ENCODE peak calls at places on chromosomes 2 and 18, in eight cellular contexts. T, V, I, N, B, O, X and P are unnamed samples.

GRCh38 chr2:163877316-163877715 is 141.5 kb upstream of the FIGN start:
- DNase-seq in T (no peak), V (no peak), I (peak), N (no peak), B (no peak), O (no peak), X (no peak), P (peak)

GRCh38 chr2:200479617-200480292 is 30.1 kb downstream of the KCTD18 start:
- DNase-seq in T (no peak), V (no peak), I (no peak), N (no peak), B (no peak), O (no peak), X (no peak), P (peak)

GRCh38 chr18:80132196-80132812 is 23.2 kb downstream of the ADNP2 start:
- DNase-seq in T (no peak), V (no peak), I (no peak), N (no peak), B (no peak), O (no peak), X (no peak), P (no peak)

GRCh38 chr2:62415019-62415431 is 91.0 kb downstream of the TMEM17 start:
- DNase-seq in T (no peak), V (no peak), I (no peak), N (no peak), B (no peak), O (no peak), X (peak), P (no peak)

GRCh38 chr2:9336209-9336533 is 87.2 kb downstream of the ITGB1BP1 start:
- DNase-seq in T (peak), V (no peak), I (peak), N (peak), B (no peak), O (peak), X (no peak), P (no peak)

GRCh38 chr2:201151127-201152074 is 31.5 kb upstream of the CASP10 start:
- DNase-seq in T (no peak), V (no peak), I (peak), N (no peak), B (peak), O (peak), X (peak), P (peak)

GRCh38 chr2:146323564-146323963 is 1521.3 kb upstream of the ACVR2A start:
- DNase-seq in T (no peak), V (no peak), I (no peak), N (no peak), B (no peak), O (no peak), X (no peak), P (no peak)

GRCh38 chr18:62242955-62243354 is 55.9 kb downstream of the RELCH start:
- DNase-seq in T (no peak), V (no peak), I (no peak), N (no peak), B (no peak), O (no peak), X (no peak), P (no peak)

GRCh38 chr2:177682006-177682405 is 289.4 kb downstream of the AGPS start:
- DNase-seq in T (no peak), V (no peak), I (no peak), N (no peak), B (no peak), O (no peak), X (no peak), P (no peak)

GRCh38 chr2:239893236-239893515 is 132.0 kb downstream of the NDUFA10 start:
- DNase-seq in T (no peak), V (peak), I (no peak), N (no peak), B (no peak), O (no peak), X (no peak), P (no peak)

GRCh38 chr18:59172664-59173249 is 33.1 kb downstream of the SEC11C start:
- DNase-seq in T (no peak), V (no peak), I (no peak), N (no peak), B (no peak), O (no peak), X (no peak), P (no peak)

GRCh38 chr2:74530239-74531161 is 767 bp downstream of the HTRA2 start:
- DNase-seq in T (peak), V (peak), I (peak), N (no peak), B (peak), O (no peak), X (peak), P (no peak)

GRCh38 chr18:7927119-7927518 is 360.0 kb downstream of the PTPRM start:
- DNase-seq in T (no peak), V (no peak), I (no peak), N (no peak), B (no peak), O (no peak), X (no peak), P (no peak)

GRCh38 chr2:178397002-178397605 is 53.9 kb downstream of the PRKRA start:
- DNase-seq in T (peak), V (peak), I (peak), N (no peak), B (peak), O (no peak), X (peak), P (no peak)

GRCh38 chr18:63890226-63890949 is 2.9 kb downstream of the SERPINB2 start:
- DNase-seq in T (no peak), V (no peak), I (no peak), N (no peak), B (no peak), O (no peak), X (no peak), P (no peak)

GRCh38 chr2:63642941-63643340 is 54.2 kb downstream of the MDH1 start:
- DNase-seq in T (no peak), V (no peak), I (no peak), N (no peak), B (no peak), O (no peak), X (no peak), P (no peak)

GRCh38 chr2:25418944-25419677 is 77.4 kb upstream of the DNMT3A start:
- DNase-seq in T (no peak), V (no peak), I (no peak), N (no peak), B (no peak), O (no peak), X (peak), P (no peak)

GRCh38 chr18:30618567-30618966 is 424.0 kb downstream of the DSC3 start:
- DNase-seq in T (no peak), V (no peak), I (no peak), N (no peak), B (no peak), O (no peak), X (no peak), P (no peak)

GRCh38 chr2:184596819-184597411 is 1.4 kb upstream of the ZNF804A start:
- DNase-seq in T (no peak), V (no peak), I (peak), N (no peak), B (no peak), O (no peak), X (peak), P (no peak)

GRCh38 chr2:196431957-196432356 is 207.6 kb upstream of the CCDC150 start:
- DNase-seq in T (no peak), V (no peak), I (peak), N (no peak), B (peak), O (no peak), X (no peak), P (no peak)

GRCh38 chr18:56235773-56236115 is 402.6 kb downstream of the TXNL1 start:
- DNase-seq in T (no peak), V (no peak), I (no peak), N (no peak), B (no peak), O (no peak), X (no peak), P (no peak)

GRCh38 chr2:75560022-75560767 is 544 bp downstream of the EVA1A start:
- DNase-seq in T (peak), V (no peak), I (peak), N (peak), B (peak), O (no peak), X (peak), P (no peak)

DNA sequence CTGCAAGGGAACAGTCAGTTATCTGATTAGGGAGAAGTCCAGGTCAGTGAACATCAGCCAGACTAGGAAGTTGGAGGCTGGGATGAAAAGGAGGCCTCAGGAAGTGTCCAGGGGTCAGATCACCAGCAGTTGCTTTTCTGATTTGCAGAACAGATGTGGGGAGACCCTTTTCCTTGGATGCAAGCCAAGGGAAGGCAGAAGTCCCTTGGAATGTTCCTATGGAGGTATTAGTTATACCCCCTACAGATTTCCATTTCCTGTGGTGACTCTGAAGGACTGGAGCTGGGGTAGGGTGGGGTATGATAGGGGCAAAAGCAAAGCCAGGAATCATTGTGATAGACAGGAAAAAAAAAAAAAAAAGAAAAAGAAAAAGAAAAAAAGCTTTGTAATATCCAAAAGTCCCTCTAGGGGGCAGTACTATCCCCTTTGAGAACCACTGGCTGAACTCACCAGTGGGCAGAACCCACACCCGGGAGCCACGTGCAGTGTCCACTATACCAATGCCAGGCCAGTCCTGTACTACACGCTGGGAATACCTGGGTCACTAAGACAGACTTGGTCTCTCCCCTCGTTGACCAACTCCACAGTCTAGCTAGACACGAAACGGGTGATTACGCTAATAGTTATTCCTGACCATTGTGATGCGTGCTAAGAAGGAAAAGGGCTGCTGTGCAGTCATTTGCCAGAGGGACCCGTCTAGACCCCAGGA is 7.4 kb downstream of the DYSF start:
- DNase-seq in T (no peak), V (peak), I (peak), N (peak), B (peak), O (no peak), X (no peak), P (no peak)
- TF ChIP-seq CTCF in T (peak), V (peak), I (peak), N (peak), B (peak), O (peak), X (peak), P (peak)

DNA sequence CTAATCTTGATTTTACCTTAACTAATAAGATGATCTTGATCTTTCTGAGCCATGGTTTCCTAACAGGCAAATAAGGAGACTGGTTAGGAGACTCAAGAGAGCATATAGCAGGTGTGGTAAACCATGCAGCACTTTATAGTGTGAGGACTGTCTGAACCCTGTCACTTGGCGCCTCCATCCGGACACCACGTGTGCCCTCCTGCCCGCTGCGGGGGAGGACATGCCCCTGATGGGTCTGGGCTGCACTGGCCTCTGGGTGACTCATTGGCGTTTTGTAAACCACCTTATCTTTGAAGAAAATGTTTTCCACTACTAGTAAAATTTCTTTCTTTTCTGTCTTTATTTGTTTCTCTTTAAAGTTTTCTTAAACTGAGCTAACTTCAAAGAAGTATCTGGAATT is 131.1 kb downstream of the FMNL2 start:
- DNase-seq in T (no peak), V (peak), I (no peak), N (no peak), B (no peak), O (no peak), X (no peak), P (no peak)
- TF ChIP-seq CTCF in T (no peak), V (no peak), I (no peak), N (no peak), B (peak), O (no peak), X (no peak), P (no peak)

GRCh38 chr2:127514076-127514475 is 12.2 kb downstream of the IWS1 start:
- DNase-seq in T (no peak), V (no peak), I (no peak), N (no peak), B (no peak), O (no peak), X (no peak), P (no peak)

GRCh38 chr2:127511090-127511489 is 15.2 kb downstream of the IWS1 start:
- DNase-seq in T (no peak), V (no peak), I (no peak), N (no peak), B (no peak), O (no peak), X (no peak), P (no peak)

GRCh38 chr2:127512362-127512761 is 13.9 kb downstream of the IWS1 start:
- DNase-seq in T (no peak), V (no peak), I (no peak), N (no peak), B (no peak), O (no peak), X (no peak), P (no peak)

GRCh38 chr2:127510073-127510472 is 16.2 kb downstream of the IWS1 start:
- DNase-seq in T (no peak), V (no peak), I (no peak), N (no peak), B (no peak), O (no peak), X (no peak), P (no peak)

DNA sequence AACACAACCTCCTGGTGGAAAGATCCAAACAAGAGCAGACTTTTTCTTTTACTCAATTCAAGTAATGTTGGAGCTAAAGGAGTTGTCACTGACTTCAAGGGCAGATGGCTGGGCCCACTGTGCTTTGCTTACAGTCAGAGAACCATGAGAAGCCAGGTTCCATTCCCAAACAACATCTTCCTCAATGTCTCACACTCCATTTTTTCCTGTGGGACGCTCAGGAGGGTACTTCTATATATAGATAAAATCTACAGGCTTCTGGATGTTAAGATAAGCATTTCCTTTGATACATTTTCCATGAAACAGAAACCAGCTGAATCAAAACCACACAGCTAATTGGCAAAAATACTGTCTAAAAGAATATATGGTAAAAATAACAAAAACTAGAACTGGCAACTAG is 14.4 kb downstream of the IWS1 start:
- DNase-seq in T (no peak), V (no peak), I (peak), N (no peak), B (no peak), O (no peak), X (no peak), P (no peak)
- TF ChIP-seq CTCF in T (no peak), V (no peak), I (no peak), N (no peak), B (no peak), O (no peak), X (no peak), P (no peak)

DNA sequence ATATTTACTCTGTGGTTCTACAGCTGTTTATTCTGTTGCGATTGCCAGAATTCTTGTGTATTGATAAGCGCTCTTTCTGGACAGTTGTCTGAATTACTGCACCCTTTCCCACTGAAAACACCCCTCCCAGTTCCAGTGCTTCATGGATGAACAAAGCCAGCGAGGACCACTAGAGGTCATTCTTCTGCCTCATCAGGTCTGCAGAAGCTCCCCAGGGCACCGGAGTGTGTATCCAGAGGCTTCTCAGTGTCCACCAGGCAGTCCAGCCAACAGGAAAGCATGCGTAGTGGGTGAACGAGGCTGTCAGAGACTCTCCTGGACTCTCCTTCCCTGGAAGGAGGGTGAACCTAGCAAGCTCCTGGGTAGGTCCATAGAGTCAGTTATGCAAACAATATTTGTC is 40.6 kb upstream of the INHBB start:
- DNase-seq in T (no peak), V (peak), I (no peak), N (no peak), B (peak), O (no peak), X (no peak), P (no peak)
- TF ChIP-seq CTCF in T (no peak), V (peak), I (no peak), N (peak), B (no peak), O (peak), X (peak), P (peak)

GRCh38 chr2:26969089-26969844 is 1.2 kb upstream of the MAPRE3 start:
- DNase-seq in T (no peak), V (no peak), I (no peak), N (no peak), B (no peak), O (no peak), X (no peak), P (no peak)
- TF ChIP-seq CTCF in T (no peak), V (no peak), I (no peak), N (no peak), B (no peak), O (no peak), X (no peak), P (no peak)